ENCODE peak calls at places on chromosomes 1 and 21, in six cellular contexts. F is astrocyte of the spinal cord; V is stimulated activated CD8-positive, alpha-beta memory T cell treated with anti-CD3 and anti-CD28 coated beads, Interleukin-2, amount 100 ng/mL, for 1 hour; U is T-cell; E is GM18507; H is anterior cingulate cortex. G is an unnamed sample.

GRCh38 chr1:222053790-222054294 is 312.0 kb upstream of the DUSP10 start:
- DNase-seq in F (no peak), E (no peak), U (no peak), H (no peak), V (no peak), G (no peak)

GRCh38 chr1:9195651-9196050 is 38.9 kb upstream of the H6PD start:
- DNase-seq in U (no peak), F (no peak), E (no peak), V (no peak), H (no peak), G (no peak)

GRCh38 chr1:187476671-187477070 is 647.9 kb downstream of the PLA2G4A start:
- DNase-seq in V (no peak), F (peak), H (no peak), E (no peak), U (no peak), G (no peak)

GRCh38 chr1:37478451-37478871 is 4.1 kb downstream of the ZC3H12A start:
- DNase-seq in E (no peak), V (no peak), U (peak), F (peak), H (no peak), G (no peak)

GRCh38 chr21:46021978-46022544 is 40.5 kb downstream of the COL6A1 start:
- DNase-seq in U (no peak), F (no peak), V (no peak), E (no peak), H (no peak), G (no peak)

GRCh38 chr1:201884472-201884871 is 4.2 kb upstream of the SHISA4 start:
- DNase-seq in E (no peak), F (no peak), H (no peak), V (no peak), U (no peak), G (no peak)

GRCh38 chr1:234998174-234998741 is 130.4 kb downstream of the TOMM20 start:
- DNase-seq in H (no peak), V (no peak), F (peak), E (no peak), U (no peak), G (peak)

GRCh38 chr21:37878946-37879660 is 37.2 kb downstream of the KCNJ6 start:
- DNase-seq in H (no peak), U (no peak), V (no peak), F (peak), E (no peak), G (no peak)

GRCh38 chr1:198096390-198096789 is 60.4 kb upstream of the NEK7 start:
- DNase-seq in E (no peak), H (no peak), V (no peak), F (peak), U (no peak), G (no peak)

GRCh38 chr1:53270873-53271272 is 32.6 kb upstream of the MAGOH start:
- DNase-seq in E (no peak), H (no peak), F (no peak), U (no peak), V (no peak), G (peak)

GRCh38 chr1:89754518-89754917 is 66.3 kb upstream of the LRRC8D start:
- DNase-seq in U (no peak), V (no peak), H (no peak), E (no peak), F (no peak), G (no peak)

GRCh38 chr1:211257831-211258225 is 1.3 kb upstream of the RCOR3 start:
- DNase-seq in F (peak), H (no peak), V (no peak), E (no peak), U (no peak), G (no peak)

GRCh38 chr1:220970311-220970710 is 91.1 kb downstream of the HLX start:
- DNase-seq in E (no peak), V (no peak), F (no peak), H (no peak), U (no peak), G (no peak)

GRCh38 chr1:3674100-3675094 is 22.1 kb downstream of the TP73 start:
- DNase-seq in V (no peak), E (no peak), H (no peak), F (no peak), U (no peak), G (peak)

G was measured in chondrocyte.